ENCODE peak calls at places on chromosomes 5 and 9, in five cellular contexts. One of them, this sample, is unnamed.

GRCh38 chr5:37816883-37817282 is 23.0 kb downstream of the GDNF start:
- DNase-seq in stimulated activated CD8-positive, alpha-beta memory T cell treated with anti-CD3 and anti-CD28 coated beads, Interleukin-7, amount 100 ng/mL, for 1 hour: no peak
- DNase-seq in NCI-H1048: no peak
- DNase-seq in T1000: no peak
- DNase-seq in B cell: no peak
- DNase-seq in this sample: no peak

GRCh38 chr5:91166040-91166807 is 216.9 kb downstream of the ARRDC3 start:
- DNase-seq in stimulated activated CD8-positive, alpha-beta memory T cell treated with anti-CD3 and anti-CD28 coated beads, Interleukin-7, amount 100 ng/mL, for 1 hour: no peak
- DNase-seq in NCI-H1048: no peak
- DNase-seq in T1000: no peak
- DNase-seq in B cell: no peak
- DNase-seq in this sample: peak; percentile 30

GRCh38 chr9:107484117-107484723 is 5.3 kb downstream of the KLF4 start:
- DNase-seq in stimulated activated CD8-positive, alpha-beta memory T cell treated with anti-CD3 and anti-CD28 coated beads, Interleukin-7, amount 100 ng/mL, for 1 hour: no peak
- DNase-seq in NCI-H1048: peak; percentile 30
- DNase-seq in T1000: no peak
- DNase-seq in B cell: no peak
- DNase-seq in this sample: no peak

GRCh38 chr9:131879531-131880290 is 139.8 kb upstream of the RAPGEF1 start:
- DNase-seq in stimulated activated CD8-positive, alpha-beta memory T cell treated with anti-CD3 and anti-CD28 coated beads, Interleukin-7, amount 100 ng/mL, for 1 hour: no peak
- DNase-seq in NCI-H1048: no peak
- DNase-seq in T1000: no peak
- DNase-seq in B cell: no peak
- DNase-seq in this sample: no peak

GRCh38 chr9:91340395-91340794 is 21.3 kb downstream of the AUH start:
- DNase-seq in stimulated activated CD8-positive, alpha-beta memory T cell treated with anti-CD3 and anti-CD28 coated beads, Interleukin-7, amount 100 ng/mL, for 1 hour: no peak
- DNase-seq in NCI-H1048: no peak
- DNase-seq in T1000: no peak
- DNase-seq in B cell: no peak
- DNase-seq in this sample: no peak

GRCh38 chr5:114782869-114783268 is 386.8 kb downstream of the TRIM36 start:
- DNase-seq in stimulated activated CD8-positive, alpha-beta memory T cell treated with anti-CD3 and anti-CD28 coated beads, Interleukin-7, amount 100 ng/mL, for 1 hour: no peak
- DNase-seq in NCI-H1048: no peak
- DNase-seq in T1000: no peak
- DNase-seq in B cell: no peak
- DNase-seq in this sample: no peak

GRCh38 chr5:138022912-138023311 is 10.0 kb downstream of the FAM13B start:
- DNase-seq in stimulated activated CD8-positive, alpha-beta memory T cell treated with anti-CD3 and anti-CD28 coated beads, Interleukin-7, amount 100 ng/mL, for 1 hour: no peak
- DNase-seq in NCI-H1048: no peak
- DNase-seq in T1000: no peak
- DNase-seq in B cell: no peak
- DNase-seq in this sample: no peak

GRCh38 chr5:139651863-139652787 is 4.0 kb downstream of the CXXC5 start:
- DNase-seq in stimulated activated CD8-positive, alpha-beta memory T cell treated with anti-CD3 and anti-CD28 coated beads, Interleukin-7, amount 100 ng/mL, for 1 hour: peak; percentile 46
- DNase-seq in NCI-H1048: no peak
- DNase-seq in T1000: peak; percentile 62
- DNase-seq in B cell: peak; percentile 91
- DNase-seq in this sample: no peak

GRCh38 chr5:132211787-132212186 is 15.9 kb downstream of the P4HA2 start:
- DNase-seq in stimulated activated CD8-positive, alpha-beta memory T cell treated with anti-CD3 and anti-CD28 coated beads, Interleukin-7, amount 100 ng/mL, for 1 hour: no peak
- DNase-seq in NCI-H1048: no peak
- DNase-seq in T1000: no peak
- DNase-seq in B cell: no peak
- DNase-seq in this sample: no peak

GRCh38 chr5:33470544-33470943 is 29.8 kb downstream of the TARS1 start:
- DNase-seq in stimulated activated CD8-positive, alpha-beta memory T cell treated with anti-CD3 and anti-CD28 coated beads, Interleukin-7, amount 100 ng/mL, for 1 hour: no peak
- DNase-seq in NCI-H1048: no peak
- DNase-seq in T1000: no peak
- DNase-seq in B cell: no peak
- DNase-seq in this sample: peak; percentile 11

GRCh38 chr9:69370430-69370829 is 45.4 kb downstream of the ENTREP1 start:
- DNase-seq in stimulated activated CD8-positive, alpha-beta memory T cell treated with anti-CD3 and anti-CD28 coated beads, Interleukin-7, amount 100 ng/mL, for 1 hour: no peak
- DNase-seq in NCI-H1048: no peak
- DNase-seq in T1000: no peak
- DNase-seq in B cell: no peak
- DNase-seq in this sample: no peak

GRCh38 chr9:93456504-93456903 is 3.1 kb upstream of the FAM120AOS start:
- DNase-seq in stimulated activated CD8-positive, alpha-beta memory T cell treated with anti-CD3 and anti-CD28 coated beads, Interleukin-7, amount 100 ng/mL, for 1 hour: no peak
- DNase-seq in NCI-H1048: no peak
- DNase-seq in T1000: no peak
- DNase-seq in B cell: no peak
- DNase-seq in this sample: no peak

GRCh38 chr9:36924071-36924470 is 110.0 kb downstream of the PAX5 start:
- DNase-seq in stimulated activated CD8-positive, alpha-beta memory T cell treated with anti-CD3 and anti-CD28 coated beads, Interleukin-7, amount 100 ng/mL, for 1 hour: no peak
- DNase-seq in NCI-H1048: no peak
- DNase-seq in T1000: no peak
- DNase-seq in B cell: no peak
- DNase-seq in this sample: peak; percentile 72

GRCh38 chr5:9498541-9499497 is 47.1 kb downstream of the SEMA5A start:
- DNase-seq in stimulated activated CD8-positive, alpha-beta memory T cell treated with anti-CD3 and anti-CD28 coated beads, Interleukin-7, amount 100 ng/mL, for 1 hour: no peak
- DNase-seq in NCI-H1048: no peak
- DNase-seq in T1000: no peak
- DNase-seq in B cell: no peak
- DNase-seq in this sample: no peak

GRCh38 chr5:179322071-179323025 is 22.9 kb downstream of the ADAMTS2 start:
- DNase-seq in stimulated activated CD8-positive, alpha-beta memory T cell treated with anti-CD3 and anti-CD28 coated beads, Interleukin-7, amount 100 ng/mL, for 1 hour: no peak
- DNase-seq in NCI-H1048: no peak
- DNase-seq in T1000: no peak
- DNase-seq in B cell: no peak
- DNase-seq in this sample: no peak

GRCh38 chr5:147093138-147093537 is 141.7 kb upstream of the STK32A start:
- DNase-seq in stimulated activated CD8-positive, alpha-beta memory T cell treated with anti-CD3 and anti-CD28 coated beads, Interleukin-7, amount 100 ng/mL, for 1 hour: no peak
- DNase-seq in NCI-H1048: no peak
- DNase-seq in T1000: no peak
- DNase-seq in B cell: no peak
- DNase-seq in this sample: no peak

GRCh38 chr9:138010861-138011260 is 133.3 kb downstream of the CACNA1B start:
- DNase-seq in stimulated activated CD8-positive, alpha-beta memory T cell treated with anti-CD3 and anti-CD28 coated beads, Interleukin-7, amount 100 ng/mL, for 1 hour: no peak
- DNase-seq in NCI-H1048: no peak
- DNase-seq in T1000: no peak
- DNase-seq in B cell: no peak
- DNase-seq in this sample: no peak

GRCh38 chr5:59099270-59099994 is 516.6 kb downstream of the RAB3C start:
- DNase-seq in stimulated activated CD8-positive, alpha-beta memory T cell treated with anti-CD3 and anti-CD28 coated beads, Interleukin-7, amount 100 ng/mL, for 1 hour: no peak
- DNase-seq in NCI-H1048: no peak
- DNase-seq in T1000: no peak
- DNase-seq in B cell: no peak
- DNase-seq in this sample: no peak

This sample was measured in HS-27A.